ENCODE peak calls at places on chromosome 12, in five cellular contexts. C is IMR-90, A is A673, F is fibroblast of mammary gland, G is left lung. U is an unnamed sample.

GRCh38 chr12:39186744-39187143 is 256.2 kb downstream of the KIF21A start:
- DNase-seq in A (no peak), C (no peak), G (no peak), F (no peak), U (no peak)

GRCh38 chr12:117151195-117152031 is 38.9 kb downstream of the FBXO21 start:
- DNase-seq in F (peak), A (peak), G (peak), C (peak), U (peak)

GRCh38 chr12:68303850-68304249 is 28.3 kb downstream of the MDM1 start:
- DNase-seq in C (peak), A (no peak), F (peak), G (no peak), U (no peak)

GRCh38 chr12:122031342-122032216 is 9.9 kb downstream of the BCL7A start:
- DNase-seq in G (no peak), C (no peak), F (peak), A (peak), U (peak)

GRCh38 chr12:94770777-94771176 is 120.4 kb upstream of the TMCC3 start:
- DNase-seq in F (no peak), C (no peak), G (no peak), A (no peak), U (no peak)

GRCh38 chr12:46627686-46628085 is 198.1 kb downstream of the SLC38A4 start:
- DNase-seq in A (no peak), F (no peak), G (no peak), C (peak), U (no peak)

GRCh38 chr12:27999521-27999920 is 27.0 kb upstream of the PTHLH start:
- DNase-seq in F (peak), A (no peak), C (peak), G (no peak), U (peak)

GRCh38 chr12:65876898-65877721 is 52.8 kb downstream of the HMGA2 start:
- DNase-seq in G (no peak), C (no peak), F (peak), A (no peak), U (peak)

GRCh38 chr12:120231316-120232011 is 30.6 kb upstream of the RPLP0 start:
- DNase-seq in A (peak), G (peak), C (peak), F (peak), U (peak)

GRCh38 chr12:84632556-84632955 is 280.0 kb downstream of the SLC6A15 start:
- DNase-seq in G (no peak), A (no peak), C (no peak), F (no peak), U (no peak)

GRCh38 chr12:26046886-26047285 is 78.0 kb downstream of the BHLHE41 start:
- DNase-seq in A (no peak), F (no peak), C (no peak), G (no peak), U (no peak)

GRCh38 chr12:129300011-129300410 is 446.7 kb downstream of the GLT1D1 start:
- DNase-seq in C (no peak), F (no peak), A (no peak), G (no peak), U (no peak)

GRCh38 chr12:80676856-80677255 is 30.6 kb upstream of the MYF6 start:
- DNase-seq in F (no peak), C (no peak), G (no peak), A (no peak), U (no peak)

GRCh38 chr12:82326905-82327503 is 31.2 kb downstream of the CCDC59 start:
- DNase-seq in G (no peak), C (peak), F (peak), A (peak), U (peak)

GRCh38 chr12:114682920-114683708 is 861 bp downstream of the TBX3 start:
- DNase-seq in F (no peak), A (peak), G (no peak), C (no peak), U (peak)

GRCh38 chr12:100266163-100266801 is 597 bp downstream of the DEPDC4 start:
- DNase-seq in G (no peak), C (no peak), A (no peak), F (no peak), U (no peak)

GRCh38 chr12:31874961-31875608 is 84.1 kb upstream of the RESF1 start:
- DNase-seq in G (peak), A (peak), F (peak), C (peak), U (peak)

GRCh38 chr12:39646963-39647362 is 27.4 kb upstream of the ABCD2 start:
- DNase-seq in A (no peak), G (no peak), F (peak), C (no peak), U (no peak)

GRCh38 chr12:45730842-45731336 is 1.4 kb downstream of the ARID2 start:
- DNase-seq in G (no peak), F (peak), A (no peak), C (peak), U (peak)

GRCh38 chr12:89663577-89664357 is 44.9 kb downstream of the ATP2B1 start:
- DNase-seq in F (peak), A (peak), G (no peak), C (peak), U (peak)

GRCh38 chr12:6605425-6606330 is 1.5 kb downstream of the CHD4 start:
- DNase-seq in G (no peak), F (peak), A (peak), C (peak), U (peak)

GRCh38 chr12:23014749-23015148 is 389.8 kb downstream of the ETNK1 start:
- DNase-seq in A (no peak), G (no peak), F (peak), C (no peak), U (no peak)

GRCh38 chr12:49293056-49293956 is 1.6 kb upstream of the PRPH start:
- DNase-seq in A (no peak), C (no peak), G (no peak), F (no peak), U (no peak)

GRCh38 chr12:117685115-117685926 is 283.5 kb downstream of the KSR2 start:
- DNase-seq in F (peak), A (no peak), C (no peak), G (peak), U (peak)

GRCh38 chr12:116955382-116956021 is 44.8 kb downstream of the FBXW8 start:
- DNase-seq in F (peak), C (peak), G (peak), A (peak), U (peak)

GRCh38 chr12:22266101-22266500 is 68.4 kb downstream of the ST8SIA1 start:
- DNase-seq in G (no peak), C (peak), F (no peak), A (no peak), U (peak)

GRCh38 chr12:6476496-6476895 is 6.0 kb upstream of the VAMP1 start:
- DNase-seq in C (peak), A (no peak), F (peak), G (no peak), U (no peak)

GRCh38 chr12:118307069-118307954 is 65.4 kb downstream of the TAOK3 start:
- DNase-seq in C (peak), G (no peak), F (peak), A (peak), U (peak)

GRCh38 chr12:46373303-46374182 is 970 bp upstream of the SLC38A2 start:
- DNase-seq in F (no peak), A (peak), C (peak), G (peak), U (peak)

GRCh38 chr12:42196728-42197603 is 41.1 kb downstream of the YAF2 start:
- DNase-seq in C (no peak), F (no peak), A (no peak), G (no peak), U (no peak)

GRCh38 chr12:55717397-55718007 is 1.7 kb downstream of the BLOC1S1 start:
- DNase-seq in C (peak), F (peak), G (no peak), A (no peak), U (peak)

DNA sequence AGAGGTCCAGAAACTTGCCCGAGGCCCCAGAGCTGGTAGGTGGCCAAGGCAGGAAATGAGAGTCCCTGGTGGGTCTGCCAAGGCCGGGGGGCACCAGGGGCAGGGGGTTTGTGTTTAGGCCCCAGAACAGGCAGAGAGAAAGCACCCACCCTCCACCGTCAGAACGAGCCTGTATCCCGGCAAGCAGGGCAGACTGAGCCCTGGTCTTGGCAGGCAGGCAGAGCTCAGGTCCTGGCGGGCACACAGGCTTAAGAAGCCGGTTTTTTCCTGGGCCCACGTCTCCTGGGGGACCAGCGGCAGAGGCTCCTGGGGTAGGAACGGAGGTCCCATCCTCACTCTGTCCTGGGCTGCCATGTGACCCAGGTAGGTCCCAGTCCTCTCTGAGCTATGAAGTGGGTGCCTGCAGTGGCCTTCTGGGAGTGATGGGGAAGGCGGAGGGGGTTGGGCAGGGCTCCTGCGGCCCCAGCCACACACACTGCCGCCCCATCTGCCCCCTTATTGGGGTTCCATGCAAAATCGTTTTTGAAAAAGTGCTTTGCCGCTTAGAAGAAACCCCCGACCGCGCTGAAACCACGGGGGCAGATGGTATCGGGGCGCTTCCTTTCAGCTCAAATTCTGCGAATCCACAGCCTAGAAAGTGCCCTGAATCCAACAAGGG is 24.2 kb downstream of the SH2B3 start:
- DNase-seq in G (no peak), F (no peak), C (no peak), A (peak), U (no peak)
- H3K4me3 ChIP-seq in G (peak), F (no peak), C (no peak), A (peak), U (no peak)

DNA sequence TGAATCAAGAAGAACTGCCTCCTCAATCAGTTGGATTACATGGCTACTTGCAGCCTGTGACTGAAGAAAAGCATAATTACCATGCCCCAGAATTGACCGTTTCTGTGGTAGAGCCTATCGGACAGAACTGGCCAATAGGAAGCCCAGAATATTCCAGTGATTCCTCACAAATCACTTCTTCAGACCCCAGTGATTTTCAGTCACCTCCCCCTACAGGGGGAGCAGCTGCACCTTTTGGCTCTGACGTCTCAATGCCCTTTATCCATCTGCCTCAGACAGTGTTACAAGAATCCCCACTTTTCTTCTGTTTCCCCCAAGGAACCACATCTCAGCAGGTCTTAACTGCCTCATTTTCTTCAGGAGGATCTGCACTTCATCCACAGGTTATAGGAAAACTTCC is 80.8 kb downstream of the RAD52 start:
- DNase-seq in F (no peak), A (no peak), C (no peak), G (no peak), U (no peak)
- H3K4me3 ChIP-seq in F (no peak), A (no peak), C (no peak), G (no peak), U (no peak)

GRCh38 chr12:86265329-86265695 is 9.1 kb upstream of the MGAT4C start:
- DNase-seq in G (no peak), A (no peak), C (no peak), F (no peak), U (no peak)
- H3K4me3 ChIP-seq in G (peak), A (no peak), C (no peak), F (no peak), U (peak)

DNA sequence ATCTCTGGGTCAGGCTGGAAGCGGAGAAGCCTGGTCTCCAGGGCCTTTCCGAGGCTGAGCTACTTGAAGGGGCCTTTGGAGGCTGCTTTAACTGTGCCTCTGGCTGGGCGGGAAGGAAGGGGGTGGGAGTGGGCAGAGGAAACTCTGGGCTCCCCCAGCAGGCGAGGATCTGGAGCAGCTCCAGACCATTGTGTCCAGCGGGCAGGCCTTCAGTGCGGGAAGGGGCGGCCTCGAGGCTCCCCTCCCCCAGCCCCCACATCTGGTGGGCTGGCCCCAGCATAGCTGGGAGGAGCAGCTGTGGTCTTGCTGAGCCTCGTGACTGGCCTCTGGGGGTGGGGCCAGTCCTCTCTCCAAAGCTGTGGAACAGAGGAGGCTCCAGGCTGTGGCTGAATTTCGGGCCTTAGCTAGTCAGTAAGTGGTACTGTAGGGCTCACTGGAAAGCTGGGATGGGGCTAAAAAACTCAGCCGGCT is 3.4 kb downstream of the TAMALIN start:
- DNase-seq in C (peak), A (peak), G (peak), F (peak), U (no peak)
- H3K4me3 ChIP-seq in C (no peak), A (no peak), G (peak), F (peak), U (no peak)

GRCh38 chr12:76083246-76083735 is 1.2 kb downstream of the NAP1L1 start:
- DNase-seq in C (no peak), A (no peak), F (no peak), G (no peak), U (no peak)
- H3K4me3 ChIP-seq in C (peak), A (peak), F (peak), G (peak), U (peak)

GRCh38 chr12:54472494-54473262 is 724 bp downstream of the GTSF1 start:
- DNase-seq in A (no peak), C (no peak), F (no peak), G (no peak), U (no peak)
- H3K4me3 ChIP-seq in A (no peak), C (no peak), F (no peak), G (no peak), U (no peak)

DNA sequence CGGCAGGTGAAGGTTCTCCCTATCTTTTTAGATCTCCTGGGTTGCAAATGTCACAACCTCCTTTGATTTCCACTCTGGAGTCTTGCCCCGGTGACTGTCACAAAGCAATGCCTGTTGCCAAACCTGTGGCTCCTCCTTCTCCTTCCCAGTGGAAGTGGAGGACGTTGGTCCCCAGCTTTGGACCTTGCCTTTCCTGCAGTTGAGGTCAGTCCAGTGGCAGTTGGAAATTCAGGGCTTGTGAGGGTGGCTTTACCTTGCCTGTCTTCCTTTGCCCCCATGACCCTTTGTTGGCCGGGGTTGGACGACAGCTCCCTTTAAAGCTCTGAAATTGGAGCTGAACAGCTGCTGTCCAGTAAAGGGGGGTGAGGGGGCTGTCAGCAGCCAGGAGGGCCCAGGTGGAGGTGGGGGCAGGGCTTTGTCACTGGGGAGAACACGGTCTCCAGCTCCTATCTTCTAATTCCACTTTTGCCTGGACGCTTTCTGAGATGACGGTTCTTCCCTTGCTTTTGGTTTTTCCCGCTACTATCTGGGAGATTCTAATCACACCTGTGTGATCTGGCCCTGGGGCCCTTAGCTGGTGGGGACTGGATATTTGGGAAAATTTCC is 4.1 kb downstream of the TEAD4 start:
- DNase-seq in C (no peak), G (no peak), A (no peak), F (no peak), U (no peak)
- H3K4me3 ChIP-seq in C (no peak), G (no peak), A (no peak), F (no peak), U (no peak)

DNA sequence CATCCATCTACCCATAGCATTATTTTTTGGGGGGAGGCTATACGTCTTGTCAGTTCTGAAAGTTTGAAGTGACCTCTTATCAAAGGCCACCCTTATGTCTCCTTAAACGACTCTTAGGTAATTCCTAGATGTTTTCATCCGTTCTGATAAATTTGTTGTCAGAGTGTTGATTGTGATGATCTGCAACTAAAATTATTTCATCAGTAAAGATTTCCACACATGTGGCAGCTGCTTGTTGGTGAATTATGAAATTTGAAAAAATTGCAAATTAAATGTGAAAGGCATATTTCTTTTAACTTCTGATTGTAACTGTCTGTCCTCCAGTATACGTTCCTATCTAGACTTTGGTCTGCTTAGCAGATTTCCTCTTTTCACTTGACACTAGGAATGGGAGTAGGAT is 1.4 kb downstream of the ADIPOR2 start:
- DNase-seq in F (no peak), G (no peak), A (no peak), C (no peak), U (no peak)
- H3K4me3 ChIP-seq in F (peak), G (peak), A (peak), C (no peak), U (peak)

GRCh38 chr12:30822385-30823139 is 67.8 kb upstream of the CAPRIN2 start:
- DNase-seq in A (no peak), F (peak), G (peak), C (peak), U (no peak)
- H3K4me3 ChIP-seq in A (peak), F (peak), G (peak), C (peak), U (peak)

U was measured in PC-3.